ENCODE peak calls at places on chromosomes 11 and 22, in eight cellular contexts. X is T-helper 1 cell; C is GOT3; D is cardiac fibroblast; Y is M059J; S is hippocampal formation; P is stimulated activated CD4-positive, alpha-beta T cell treated with anti-CD3 and anti-CD28 coated beads, Interleukin-2, amount 100 ng/mL, for 48 hours; B is HFF-Myc. Z is an unnamed sample.

GRCh38 chr11:29120329-29120695 is 896.5 kb downstream of the KCNA4 start:
- DNase-seq in Y (peak), D (no peak), S (no peak), B (no peak), C (no peak), P (no peak), X (no peak), Z (no peak)

GRCh38 chr11:32829680-32830412 is at the start of gene PRRG4:
- DNase-seq in X (peak), D (peak), P (peak), B (no peak), Y (peak), C (no peak), S (peak), Z (peak)

GRCh38 chr22:24515025-24515338 is 19.9 kb downstream of the UPB1 start:
- DNase-seq in X (no peak), B (no peak), D (no peak), C (no peak), Y (no peak), P (no peak), S (no peak), Z (no peak)

GRCh38 chr11:70650075-70650909 is 252.0 kb downstream of the CTTN start:
- DNase-seq in C (peak), S (no peak), D (peak), Y (peak), B (peak), X (peak), P (peak), Z (peak)

GRCh38 chr22:44409691-44410316 is 88.2 kb downstream of the RTL6 start:
- DNase-seq in X (no peak), Y (no peak), S (no peak), C (no peak), P (no peak), D (no peak), B (no peak), Z (no peak)

GRCh38 chr11:65887723-65888162 is 528 bp downstream of the FIBP start:
- DNase-seq in Y (no peak), D (peak), B (no peak), C (no peak), P (no peak), S (no peak), X (peak), Z (peak)

GRCh38 chr11:8813658-8814057 is 97.3 kb upstream of the AKIP1 start:
- DNase-seq in B (peak), D (peak), C (no peak), S (peak), X (peak), Y (peak), P (peak), Z (peak)

GRCh38 chr22:37462983-37463382 is 23.2 kb downstream of the MFNG start:
- DNase-seq in X (no peak), B (no peak), C (no peak), P (no peak), D (peak), Y (peak), S (no peak), Z (peak)

GRCh38 chr11:33634291-33634834 is 66.3 kb downstream of the C11orf91 start:
- DNase-seq in C (no peak), X (no peak), Y (peak), P (no peak), D (peak), S (no peak), B (no peak), Z (no peak)

GRCh38 chr11:128503231-128503991 is 83.9 kb downstream of the ETS1 start:
- DNase-seq in D (peak), P (no peak), S (no peak), X (no peak), Y (peak), B (peak), C (no peak), Z (peak)

GRCh38 chr22:43185860-43186261 is 1.1 kb downstream of the TTLL12 start:
- DNase-seq in B (no peak), Y (no peak), S (no peak), D (no peak), P (no peak), X (no peak), C (no peak), Z (peak)

GRCh38 chr11:84503503-84503902 is 1123.6 kb downstream of the DLG2 start:
- DNase-seq in Y (no peak), B (no peak), P (no peak), D (no peak), C (no peak), X (no peak), S (no peak), Z (no peak)

GRCh38 chr11:25981998-25982397 is 349.9 kb upstream of the ANO3 start:
- DNase-seq in X (no peak), S (peak), Y (peak), D (peak), C (no peak), B (peak), P (no peak), Z (peak)

GRCh38 chr11:64650923-64651523 is 60.0 kb downstream of the SLC22A12 start:
- DNase-seq in P (no peak), S (peak), D (peak), B (no peak), C (no peak), Y (peak), X (no peak), Z (no peak)

GRCh38 chr11:32586576-32587190 is 3.1 kb downstream of the EIF3M start:
- DNase-seq in X (peak), P (no peak), C (no peak), D (peak), Y (peak), S (no peak), B (no peak), Z (peak)

GRCh38 chr11:126645206-126645605 is 289.7 kb downstream of the ST3GAL4 start:
- DNase-seq in B (no peak), S (no peak), C (no peak), D (no peak), Y (peak), X (no peak), P (no peak), Z (no peak)

GRCh38 chr11:60873533-60873932 is 6.2 kb downstream of the ZP1 start:
- DNase-seq in X (no peak), C (no peak), D (no peak), Y (no peak), S (no peak), B (no peak), P (no peak), Z (no peak)

GRCh38 chr11:110295487-110296225 is 758 bp downstream of the RDX start:
- DNase-seq in S (peak), D (peak), C (no peak), B (no peak), P (peak), Y (peak), X (peak), Z (no peak)

GRCh38 chr11:107962181-107962580 is 33.9 kb downstream of the RAB39A start:
- DNase-seq in D (no peak), C (no peak), S (no peak), B (no peak), Y (no peak), X (no peak), P (no peak), Z (no peak)

GRCh38 chr11:132838621-132839020 is 693.7 kb downstream of the OPCML start:
- DNase-seq in Y (peak), P (no peak), C (no peak), D (peak), S (no peak), X (no peak), B (no peak), Z (peak)

GRCh38 chr22:48905206-48905975 is 922.3 kb downstream of the BRD1 start:
- DNase-seq in S (no peak), P (no peak), C (no peak), D (no peak), B (no peak), X (no peak), Y (no peak), Z (no peak)

GRCh38 chr11:125975634-125976033 is 29.8 kb downstream of the VSIG10L2 start:
- DNase-seq in P (no peak), D (no peak), B (no peak), X (no peak), Y (no peak), C (no peak), S (no peak), Z (no peak)

GRCh38 chr11:134449713-134450112 is 37.7 kb upstream of the B3GAT1 start:
- DNase-seq in B (no peak), P (no peak), Y (no peak), C (no peak), X (no peak), D (no peak), S (no peak), Z (no peak)

GRCh38 chr11:106958506-106959248 is 59.6 kb downstream of the GUCY1A2 start:
- DNase-seq in B (no peak), D (peak), C (no peak), X (no peak), P (no peak), Y (no peak), S (no peak), Z (no peak)

GRCh38 chr22:22593964-22594656 is 35.0 kb upstream of the PRAME start:
- DNase-seq in X (peak), S (no peak), D (peak), Y (peak), C (no peak), B (no peak), P (peak), Z (peak)

GRCh38 chr22:24161909-24162308 is 19.4 kb upstream of the SUSD2 start:
- DNase-seq in B (no peak), D (no peak), S (no peak), Y (no peak), C (no peak), X (no peak), P (no peak), Z (no peak)

GRCh38 chr11:134235399-134235798 is 10.9 kb downstream of the VPS26B start:
- DNase-seq in S (no peak), Y (no peak), D (no peak), C (no peak), B (no peak), X (no peak), P (no peak), Z (no peak)

GRCh38 chr11:35605691-35606090 is 12.6 kb upstream of the FJX1 start:
- DNase-seq in C (no peak), D (no peak), Y (no peak), P (no peak), B (peak), S (peak), X (no peak), Z (no peak)